ENCODE peak calls at places on chromosomes 6 and 20, in ten cellular contexts. One of them, this sample, is unnamed.

GRCh38 chr6:52045033-52045432 is 42.4 kb downstream of the PKHD1 start:
- DNase-seq in astrocyte: no peak
- DNase-seq in spleen: no peak
- DNase-seq in heart right ventricle: no peak
- DNase-seq in psoas muscle: no peak
- DNase-seq in PC-9: no peak
- DNase-seq in left lung: no peak
- DNase-seq in ovary: no peak
- DNase-seq in mammary epithelial cell: no peak
- DNase-seq in IMR-90: no peak
- DNase-seq in this sample: no peak

GRCh38 chr20:44056010-44056698 is 130.8 kb downstream of the JPH2 start:
- DNase-seq in astrocyte: no peak
- DNase-seq in spleen: no peak
- DNase-seq in heart right ventricle: no peak
- DNase-seq in psoas muscle: no peak
- DNase-seq in PC-9: no peak
- DNase-seq in left lung: no peak
- DNase-seq in ovary: no peak
- DNase-seq in mammary epithelial cell: no peak
- DNase-seq in IMR-90: no peak
- DNase-seq in this sample: peak

GRCh38 chr6:82072113-82072512 is 175.4 kb downstream of the IBTK start:
- DNase-seq in astrocyte: no peak
- DNase-seq in spleen: no peak
- DNase-seq in heart right ventricle: no peak
- DNase-seq in psoas muscle: no peak
- DNase-seq in PC-9: no peak
- DNase-seq in left lung: no peak
- DNase-seq in ovary: no peak
- DNase-seq in mammary epithelial cell: peak
- DNase-seq in IMR-90: peak
- DNase-seq in this sample: no peak

GRCh38 chr6:36169023-36170007 is 27.2 kb upstream of the BRPF3 start:
- DNase-seq in astrocyte: no peak
- DNase-seq in spleen: no peak
- DNase-seq in heart right ventricle: no peak
- DNase-seq in psoas muscle: no peak
- DNase-seq in PC-9: no peak
- DNase-seq in left lung: no peak
- DNase-seq in ovary: no peak
- DNase-seq in mammary epithelial cell: no peak
- DNase-seq in IMR-90: no peak
- DNase-seq in this sample: no peak

GRCh38 chr6:37170273-37171140 is 555 bp downstream of the PIM1 start:
- DNase-seq in astrocyte: no peak
- DNase-seq in spleen: no peak
- DNase-seq in heart right ventricle: peak
- DNase-seq in psoas muscle: peak
- DNase-seq in PC-9: no peak
- DNase-seq in left lung: peak
- DNase-seq in ovary: peak
- DNase-seq in mammary epithelial cell: peak
- DNase-seq in IMR-90: peak
- DNase-seq in this sample: peak

GRCh38 chr6:166595061-166595780 is 8.7 kb upstream of the RAMACL start:
- DNase-seq in astrocyte: peak
- DNase-seq in spleen: no peak
- DNase-seq in heart right ventricle: no peak
- DNase-seq in psoas muscle: no peak
- DNase-seq in PC-9: no peak
- DNase-seq in left lung: no peak
- DNase-seq in ovary: no peak
- DNase-seq in mammary epithelial cell: peak
- DNase-seq in IMR-90: peak
- DNase-seq in this sample: no peak

GRCh38 chr20:37986873-37987601 is 46.2 kb downstream of the TTI1 start:
- DNase-seq in astrocyte: peak
- DNase-seq in spleen: no peak
- DNase-seq in heart right ventricle: peak
- DNase-seq in psoas muscle: peak
- DNase-seq in PC-9: peak
- DNase-seq in left lung: peak
- DNase-seq in ovary: no peak
- DNase-seq in mammary epithelial cell: no peak
- DNase-seq in IMR-90: peak
- DNase-seq in this sample: no peak

GRCh38 chr6:54411767-54412166 is 103.5 kb downstream of the TINAG start:
- DNase-seq in astrocyte: no peak
- DNase-seq in spleen: no peak
- DNase-seq in heart right ventricle: no peak
- DNase-seq in psoas muscle: no peak
- DNase-seq in PC-9: no peak
- DNase-seq in left lung: no peak
- DNase-seq in ovary: no peak
- DNase-seq in mammary epithelial cell: no peak
- DNase-seq in IMR-90: no peak
- DNase-seq in this sample: no peak

GRCh38 chr6:42104095-42104806 is 38.2 kb downstream of the C6orf132 start:
- DNase-seq in astrocyte: no peak
- DNase-seq in spleen: peak
- DNase-seq in heart right ventricle: peak
- DNase-seq in psoas muscle: peak
- DNase-seq in PC-9: no peak
- DNase-seq in left lung: peak
- DNase-seq in ovary: peak
- DNase-seq in mammary epithelial cell: no peak
- DNase-seq in IMR-90: no peak
- DNase-seq in this sample: peak

GRCh38 chr6:42103753-42104094 is 38.7 kb downstream of the C6orf132 start:
- DNase-seq in astrocyte: no peak
- DNase-seq in spleen: no peak
- DNase-seq in heart right ventricle: no peak
- DNase-seq in psoas muscle: no peak
- DNase-seq in PC-9: no peak
- DNase-seq in left lung: no peak
- DNase-seq in ovary: no peak
- DNase-seq in mammary epithelial cell: no peak
- DNase-seq in IMR-90: no peak
- DNase-seq in this sample: no peak

GRCh38 chr6:42105714-42106662 is 36.4 kb downstream of the C6orf132 start:
- DNase-seq in astrocyte: no peak
- DNase-seq in spleen: no peak
- DNase-seq in heart right ventricle: no peak
- DNase-seq in psoas muscle: no peak
- DNase-seq in PC-9: no peak
- DNase-seq in left lung: no peak
- DNase-seq in ovary: no peak
- DNase-seq in mammary epithelial cell: no peak
- DNase-seq in IMR-90: no peak
- DNase-seq in this sample: no peak

GRCh38 chr6:42106663-42107023 is 35.8 kb downstream of the C6orf132 start:
- DNase-seq in astrocyte: no peak
- DNase-seq in spleen: no peak
- DNase-seq in heart right ventricle: no peak
- DNase-seq in psoas muscle: no peak
- DNase-seq in PC-9: no peak
- DNase-seq in left lung: no peak
- DNase-seq in ovary: no peak
- DNase-seq in mammary epithelial cell: no peak
- DNase-seq in IMR-90: no peak
- DNase-seq in this sample: no peak

GRCh38 chr6:42104807-42105713 is 37.4 kb downstream of the C6orf132 start:
- DNase-seq in astrocyte: no peak
- DNase-seq in spleen: no peak
- DNase-seq in heart right ventricle: no peak
- DNase-seq in psoas muscle: no peak
- DNase-seq in PC-9: no peak
- DNase-seq in left lung: no peak
- DNase-seq in ovary: no peak
- DNase-seq in mammary epithelial cell: no peak
- DNase-seq in IMR-90: no peak
- DNase-seq in this sample: no peak
- H3K4me3 ChIP-seq in astrocyte: no peak
- H3K4me3 ChIP-seq in spleen: peak
- H3K4me3 ChIP-seq in heart right ventricle: peak
- H3K4me3 ChIP-seq in psoas muscle: peak
- H3K4me3 ChIP-seq in PC-9: no peak
- H3K4me3 ChIP-seq in left lung: peak
- H3K4me3 ChIP-seq in ovary: peak
- H3K4me3 ChIP-seq in mammary epithelial cell: no peak
- H3K4me3 ChIP-seq in IMR-90: no peak
- H3K4me3 ChIP-seq in this sample: peak

GRCh38 chr6:34340394-34340793 is 52.1 kb downstream of the NUDT3 start:
- DNase-seq in astrocyte: no peak
- DNase-seq in spleen: no peak
- DNase-seq in heart right ventricle: no peak
- DNase-seq in psoas muscle: no peak
- DNase-seq in PC-9: no peak
- DNase-seq in left lung: no peak
- DNase-seq in ovary: no peak
- DNase-seq in mammary epithelial cell: no peak
- DNase-seq in IMR-90: no peak
- DNase-seq in this sample: no peak
- H3K27ac ChIP-seq in astrocyte: no peak
- H3K27ac ChIP-seq in spleen: no peak
- H3K27ac ChIP-seq in heart right ventricle: no peak
- H3K27ac ChIP-seq in psoas muscle: peak
- H3K27ac ChIP-seq in PC-9: no peak
- H3K27ac ChIP-seq in left lung: no peak
- H3K27ac ChIP-seq in ovary: no peak
- H3K27ac ChIP-seq in mammary epithelial cell: no peak
- H3K27ac ChIP-seq in IMR-90: no peak
- H3K27ac ChIP-seq in this sample: no peak

DNA sequence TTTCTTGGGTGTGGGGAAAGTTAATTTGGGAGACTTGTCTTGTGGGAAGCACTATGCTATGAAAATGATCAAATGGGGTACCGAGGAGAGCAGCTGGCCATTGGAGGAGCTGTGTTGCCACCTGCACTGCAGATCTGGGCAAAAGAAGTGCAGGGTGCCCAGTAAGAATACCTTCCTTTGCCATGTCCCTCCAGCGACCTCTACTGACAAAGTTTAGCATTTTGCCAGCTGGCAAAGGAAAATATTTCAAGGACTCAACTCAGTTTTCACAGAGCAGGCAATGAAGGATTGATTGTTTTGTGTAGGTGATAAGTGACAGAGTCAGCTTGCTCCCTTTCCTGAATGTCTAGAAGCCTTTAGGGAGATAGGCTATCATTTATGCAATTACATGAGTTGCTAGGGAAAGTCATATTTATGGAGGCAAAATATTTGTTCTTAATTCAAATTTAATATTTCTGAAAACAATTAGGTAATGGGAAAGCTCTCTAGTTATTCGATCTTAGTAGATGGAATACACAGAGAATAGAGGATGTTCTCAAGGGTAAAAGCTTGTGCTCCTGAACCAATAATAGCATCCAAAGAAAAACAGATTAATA is 118.4 kb downstream of the FARS2 start:
- DNase-seq in astrocyte: no peak
- DNase-seq in spleen: no peak
- DNase-seq in heart right ventricle: no peak
- DNase-seq in psoas muscle: no peak
- DNase-seq in PC-9: no peak
- DNase-seq in left lung: no peak
- DNase-seq in ovary: no peak
- DNase-seq in mammary epithelial cell: no peak
- DNase-seq in IMR-90: peak
- DNase-seq in this sample: no peak
- TF ChIP-seq CTCF in astrocyte: peak
- TF ChIP-seq CTCF in spleen: peak
- TF ChIP-seq CTCF in heart right ventricle: peak
- TF ChIP-seq CTCF in psoas muscle: peak
- TF ChIP-seq CTCF in PC-9: peak
- TF ChIP-seq CTCF in left lung: peak
- TF ChIP-seq CTCF in ovary: no peak
- TF ChIP-seq CTCF in mammary epithelial cell: peak
- TF ChIP-seq CTCF in IMR-90: peak
- TF ChIP-seq CTCF in this sample: no peak

DNA sequence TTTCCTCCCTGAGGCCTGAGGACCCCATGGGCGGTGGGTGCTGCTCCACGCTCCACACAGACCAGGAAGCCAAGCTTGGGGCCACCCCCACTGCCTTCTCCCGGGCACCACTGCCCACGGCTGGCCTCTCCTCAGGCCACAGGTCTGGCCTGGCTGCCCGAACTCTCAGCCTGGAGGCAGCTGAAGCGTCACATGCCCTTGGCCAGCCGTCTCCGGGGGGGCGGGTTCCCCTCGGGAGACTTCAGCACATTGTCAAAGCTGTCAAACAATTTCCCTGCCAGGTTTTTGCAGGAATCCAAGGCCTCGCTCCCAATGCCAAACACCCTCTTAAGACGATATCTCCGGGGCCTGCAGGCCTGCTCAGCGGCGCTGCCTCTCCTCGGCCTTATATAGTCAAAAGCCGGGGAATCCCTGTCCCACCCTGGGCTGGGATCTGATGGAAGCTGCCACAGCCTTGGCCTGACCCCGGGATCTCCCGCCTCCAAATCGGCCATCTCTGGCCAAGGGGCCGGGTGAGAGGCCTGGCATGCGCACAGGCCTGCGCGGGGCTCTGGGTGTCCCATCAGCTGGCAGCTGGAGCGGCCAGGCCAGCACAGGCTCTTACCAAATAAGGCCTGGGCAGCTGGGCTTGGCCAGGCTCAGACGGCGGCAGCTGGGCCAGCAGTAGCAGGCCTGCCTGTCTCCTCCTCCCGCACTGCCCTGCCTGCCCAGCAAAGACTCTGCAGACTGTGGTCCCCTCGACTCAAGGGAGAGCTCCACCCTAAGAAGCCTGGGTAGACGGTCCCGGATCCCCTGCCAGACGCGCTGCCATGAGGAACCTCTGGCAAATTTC is 49.7 kb downstream of the RBM38 start:
- DNase-seq in astrocyte: no peak
- DNase-seq in spleen: peak
- DNase-seq in heart right ventricle: peak
- DNase-seq in psoas muscle: peak
- DNase-seq in PC-9: no peak
- DNase-seq in left lung: peak
- DNase-seq in ovary: peak
- DNase-seq in mammary epithelial cell: no peak
- DNase-seq in IMR-90: peak
- DNase-seq in this sample: no peak
- H3K4me3 ChIP-seq in astrocyte: no peak
- H3K4me3 ChIP-seq in spleen: no peak
- H3K4me3 ChIP-seq in heart right ventricle: no peak
- H3K4me3 ChIP-seq in psoas muscle: peak
- H3K4me3 ChIP-seq in PC-9: no peak
- H3K4me3 ChIP-seq in left lung: no peak
- H3K4me3 ChIP-seq in ovary: no peak
- H3K4me3 ChIP-seq in mammary epithelial cell: no peak
- H3K4me3 ChIP-seq in IMR-90: no peak
- H3K4me3 ChIP-seq in this sample: no peak

DNA sequence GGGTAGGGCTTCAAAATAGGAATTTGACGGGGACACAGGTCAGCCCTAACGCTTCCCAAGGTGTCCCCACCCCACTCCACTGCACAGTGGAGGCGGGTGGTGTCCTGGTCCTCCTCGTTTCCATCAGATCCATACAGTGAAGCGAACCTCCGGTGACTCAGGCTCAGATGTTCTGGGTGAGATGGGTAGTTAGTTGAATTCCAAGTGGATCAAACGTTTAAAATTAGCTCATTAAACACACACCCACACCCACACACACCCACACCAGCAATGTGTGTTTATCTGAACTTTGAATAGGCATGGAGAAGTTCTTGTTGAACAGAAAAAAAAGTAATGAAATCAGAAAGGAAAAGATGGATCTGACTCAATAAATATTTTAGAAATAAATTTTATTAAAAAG is 58.9 kb downstream of the CDH4 start:
- DNase-seq in astrocyte: no peak
- DNase-seq in spleen: no peak
- DNase-seq in heart right ventricle: no peak
- DNase-seq in psoas muscle: no peak
- DNase-seq in PC-9: no peak
- DNase-seq in left lung: no peak
- DNase-seq in ovary: no peak
- DNase-seq in mammary epithelial cell: no peak
- DNase-seq in IMR-90: no peak
- DNase-seq in this sample: no peak
- H3K27ac ChIP-seq in astrocyte: no peak
- H3K27ac ChIP-seq in spleen: no peak
- H3K27ac ChIP-seq in heart right ventricle: no peak
- H3K27ac ChIP-seq in psoas muscle: no peak
- H3K27ac ChIP-seq in PC-9: no peak
- H3K27ac ChIP-seq in left lung: no peak
- H3K27ac ChIP-seq in ovary: no peak
- H3K27ac ChIP-seq in mammary epithelial cell: no peak
- H3K27ac ChIP-seq in IMR-90: no peak
- H3K27ac ChIP-seq in this sample: no peak